ENCODE peak calls at places on chromosomes 3 and 15, in eight cellular contexts. V is 8988T; I is AG10803; F is HuH-7; X is activated gamma-delta T cell treated with anti-CD3 and anti-CD28 coated beads, Interleukin-2, amount 50 U/mL, for 16 hours; D is stimulated activated CD8-positive, alpha-beta memory T cell treated with anti-CD3 and anti-CD28 coated beads, Interleukin-15, amount 100 ng/mL, for 48 hours; M is glutamatergic neuron; Y is HTR-8/SVneo. P is an unnamed sample.

GRCh38 chr3:69086133-69086722 is 1.5 kb downstream of the ARL6IP5 start:
- DNase-seq in X (peak), M (peak), F (no peak), V (no peak), Y (peak), D (peak), I (peak), P (peak)

GRCh38 chr15:41622901-41623300 is 37.3 kb upstream of the MGA start:
- DNase-seq in M (no peak), Y (no peak), D (no peak), F (no peak), V (no peak), X (no peak), I (no peak), P (no peak)

GRCh38 chr3:183537295-183537730 is 18.2 kb downstream of the KLHL6 start:
- DNase-seq in Y (no peak), X (no peak), V (no peak), F (no peak), M (no peak), I (peak), D (no peak), P (peak)

GRCh38 chr15:56082263-56082761 is 88.9 kb upstream of the NEDD4 start:
- DNase-seq in V (no peak), X (no peak), I (no peak), Y (no peak), M (no peak), F (no peak), D (no peak), P (no peak)

GRCh38 chr3:124467980-124468902 is 262.0 kb upstream of the UMPS start:
- DNase-seq in V (peak), D (no peak), M (peak), X (no peak), Y (peak), I (peak), F (peak), P (peak)

GRCh38 chr3:159795776-159796175 is 192.9 kb upstream of the IL12A start:
- DNase-seq in D (no peak), I (peak), F (no peak), Y (no peak), V (no peak), M (no peak), X (no peak), P (no peak)

GRCh38 chr3:98730338-98730737 is 32.8 kb upstream of the ST3GAL6 start:
- DNase-seq in D (no peak), I (no peak), X (no peak), F (no peak), Y (peak), M (no peak), V (no peak), P (peak)

GRCh38 chr15:70290708-70291107 is 193.0 kb upstream of the TLE3 start:
- DNase-seq in M (no peak), F (no peak), X (no peak), D (no peak), Y (no peak), V (no peak), I (no peak), P (no peak)

GRCh38 chr15:57537072-57537471 is 54.6 kb upstream of the MYZAP start:
- DNase-seq in D (no peak), I (peak), Y (peak), M (no peak), F (no peak), V (no peak), X (no peak), P (peak)